ENCODE peak calls at places on chromosomes 13 and 19, in six cellular contexts. Q is aorta; A is right lobe of liver; W is left ventricle myocardium inferior; V is kidney epithelial cell; J is CD4-positive, alpha-beta T cell. U is an unnamed sample. For H3K27me3, the result is how much of the 10 kb centered on the place peaks cover.

GRCh38 chr13:24253520-24254150 is 55.7 kb upstream of the C1QTNF9 start:
- DNase-seq in Q (no peak), A (no peak), W (no peak), V (no peak), J (no peak), U (no peak)

GRCh38 chr19:18764591-18765051 is 26.5 kb downstream of the COMP start:
- DNase-seq in Q (no peak), A (no peak), W (no peak), V (no peak), J (no peak), U (no peak)

GRCh38 chr13:89897681-89898080 is 1449.8 kb upstream of the MIR17HG start:
- DNase-seq in Q (no peak), A (no peak), W (no peak), V (no peak), J (no peak), U (no peak)

GRCh38 chr13:45770886-45771285 is 68.8 kb downstream of the CBY2 start:
- DNase-seq in Q (no peak), A (no peak), W (no peak), V (no peak), J (no peak), U (no peak)

GRCh38 chr13:114146629-114147028 is 14.2 kb upstream of the RASA3 start:
- DNase-seq in Q (peak), A (no peak), W (no peak), V (no peak), J (peak), U (peak)

GRCh38 chr13:50957620-50958019 is 48.0 kb downstream of the RNASEH2B start:
- DNase-seq in Q (no peak), A (no peak), W (no peak), V (no peak), J (no peak), U (no peak)

GRCh38 chr19:40365613-40366401 is 17.3 kb downstream of the PLD3 start:
- DNase-seq in Q (peak), A (peak), W (peak), V (no peak), J (peak), U (peak)

GRCh38 chr19:46659151-46660007 is 1.6 kb downstream of the DACT3 start:
- DNase-seq in Q (peak), A (peak), W (no peak), V (no peak), J (no peak), U (peak)

GRCh38 chr19:5186293-5187050 is 154.1 kb downstream of the PTPRS start:
- DNase-seq in Q (no peak), A (no peak), W (no peak), V (no peak), J (no peak), U (no peak)

GRCh38 chr19:18225702-18226468 is at the start of gene PDE4C:
- DNase-seq in Q (no peak), A (peak), W (peak), V (no peak), J (no peak), U (no peak)

GRCh38 chr13:106488671-106489070 is 46.8 kb downstream of the EFNB2 start:
- DNase-seq in Q (no peak), A (no peak), W (no peak), V (no peak), J (no peak), U (no peak)

GRCh38 chr19:38209671-38210457 is 14.2 kb downstream of the DPF1 start:
- DNase-seq in Q (peak), A (no peak), W (peak), V (no peak), J (no peak), U (peak)

GRCh38 chr19:7705387-7706187 is 3.7 kb upstream of the FCER2 start:
- DNase-seq in Q (no peak), A (peak), W (peak), V (no peak), J (peak), U (no peak)

GRCh38 chr19:4504297-4504701 is 14.0 kb downstream of the PLIN4 start:
- DNase-seq in Q (no peak), A (no peak), W (no peak), V (no peak), J (no peak), U (no peak)

GRCh38 chr19:48745208-48745995 is 1.3 kb downstream of the IZUMO1 start:
- DNase-seq in Q (no peak), A (no peak), W (no peak), V (no peak), J (no peak), U (peak)

GRCh38 chr13:49838989-49839388 is 46.5 kb upstream of the KPNA3 start:
- DNase-seq in Q (no peak), A (no peak), W (no peak), V (no peak), J (no peak), U (no peak)

GRCh38 chr19:29873801-29874575 is 62.2 kb downstream of the CCNE1 start:
- DNase-seq in Q (peak), A (no peak), W (no peak), V (no peak), J (no peak), U (no peak)

GRCh38 chr19:52584686-52585085 is 14.6 kb downstream of the ZNF701 start:
- DNase-seq in Q (no peak), A (no peak), W (no peak), V (no peak), J (no peak), U (no peak)

GRCh38 chr13:95275322-95276118 is 25.7 kb downstream of the ABCC4 start:
- DNase-seq in Q (peak), A (no peak), W (no peak), V (no peak), J (no peak), U (no peak)

GRCh38 chr13:37753776-37754175 is 115.8 kb downstream of the TRPC4 start:
- DNase-seq in Q (no peak), A (no peak), W (no peak), V (peak), J (no peak), U (no peak)

GRCh38 chr13:77171451-77171850 is 144.5 kb upstream of the FBXL3 start:
- DNase-seq in Q (no peak), A (no peak), W (no peak), V (no peak), J (no peak), U (no peak)

GRCh38 chr13:77180011-77180410 is 146.9 kb downstream of the MYCBP2 start:
- DNase-seq in Q (no peak), A (no peak), W (no peak), V (no peak), J (no peak), U (no peak)

GRCh38 chr13:77172650-77173049 is 145.7 kb upstream of the FBXL3 start:
- DNase-seq in Q (no peak), A (no peak), W (no peak), V (no peak), J (no peak), U (no peak)

GRCh38 chr13:77177646-77178045 is 149.2 kb downstream of the MYCBP2 start:
- DNase-seq in Q (no peak), A (no peak), W (no peak), V (no peak), J (no peak), U (no peak)

DNA sequence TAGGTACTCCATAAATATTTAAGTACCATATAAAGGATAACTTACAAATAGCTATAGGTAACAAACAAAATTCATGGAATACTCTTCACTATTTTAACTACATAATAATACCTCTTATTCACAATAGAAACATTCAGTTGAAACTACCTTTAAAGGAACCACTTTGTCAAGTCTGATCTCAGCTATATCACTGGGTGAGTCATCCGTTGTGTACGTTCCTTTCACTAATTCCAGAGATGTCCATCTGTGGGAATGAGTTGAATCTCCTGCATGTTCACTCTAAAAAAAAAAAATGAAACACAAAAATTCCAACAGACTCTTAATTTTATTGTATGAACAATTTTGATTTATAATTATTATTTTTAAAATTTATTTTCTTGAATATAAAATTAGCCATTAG is 149.4 kb upstream of the FBXL3 start:
- DNase-seq in Q (no peak), A (no peak), W (no peak), V (peak), J (no peak), U (no peak)
- H3K27me3 ChIP-seq in Q (under half), A (under half), W (under half), V (under half), J (under half), U (under half)

DNA sequence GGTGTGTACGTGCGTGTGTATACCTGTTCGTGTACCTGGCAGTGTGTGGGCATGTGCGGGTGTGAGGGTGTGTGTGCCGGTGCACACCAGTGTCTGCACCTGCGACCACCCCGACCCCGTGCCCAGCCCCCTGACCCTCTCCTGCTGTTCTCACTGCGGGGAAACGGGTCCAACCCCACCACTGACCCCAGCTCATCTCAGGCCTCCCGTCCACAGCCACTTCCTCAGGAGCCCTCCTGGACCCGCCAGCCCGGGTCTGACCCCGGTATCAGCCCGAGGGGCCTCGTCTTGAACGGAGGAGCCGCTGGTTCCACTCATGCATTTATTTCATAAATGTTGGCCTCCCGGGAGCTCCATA is 23.8 kb upstream of the ONECUT3 start:
- DNase-seq in Q (no peak), A (no peak), W (no peak), V (no peak), J (no peak), U (no peak)
- H3K27me3 ChIP-seq in Q (under half), A (under half), W (half or more), V (under half), J (under half), U (under half)

DNA sequence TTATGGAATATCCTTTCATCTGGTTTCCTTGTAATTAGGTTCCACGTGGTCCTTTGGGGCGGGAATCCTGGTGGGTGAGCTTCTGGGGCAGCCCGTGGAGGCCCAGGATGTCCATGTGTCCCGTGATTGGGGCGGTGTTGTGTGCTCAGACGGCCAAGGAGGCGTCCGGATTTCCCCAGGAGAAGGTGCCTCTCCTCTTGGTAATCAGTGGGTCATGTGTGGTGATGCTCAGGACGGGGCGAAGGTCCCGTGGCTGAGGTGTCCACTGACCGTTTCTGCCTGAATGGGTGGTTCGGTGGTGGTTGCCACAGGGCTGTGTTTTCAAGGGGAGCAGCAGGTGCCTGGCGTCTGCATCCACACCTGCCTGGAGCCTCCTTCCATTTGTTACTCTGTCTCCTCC is 52.2 kb upstream of the F7 start:
- DNase-seq in Q (peak), A (no peak), W (no peak), V (no peak), J (no peak), U (no peak)
- H3K27me3 ChIP-seq in Q (under half), A (under half), W (under half), V (under half), J (under half), U (under half)

DNA sequence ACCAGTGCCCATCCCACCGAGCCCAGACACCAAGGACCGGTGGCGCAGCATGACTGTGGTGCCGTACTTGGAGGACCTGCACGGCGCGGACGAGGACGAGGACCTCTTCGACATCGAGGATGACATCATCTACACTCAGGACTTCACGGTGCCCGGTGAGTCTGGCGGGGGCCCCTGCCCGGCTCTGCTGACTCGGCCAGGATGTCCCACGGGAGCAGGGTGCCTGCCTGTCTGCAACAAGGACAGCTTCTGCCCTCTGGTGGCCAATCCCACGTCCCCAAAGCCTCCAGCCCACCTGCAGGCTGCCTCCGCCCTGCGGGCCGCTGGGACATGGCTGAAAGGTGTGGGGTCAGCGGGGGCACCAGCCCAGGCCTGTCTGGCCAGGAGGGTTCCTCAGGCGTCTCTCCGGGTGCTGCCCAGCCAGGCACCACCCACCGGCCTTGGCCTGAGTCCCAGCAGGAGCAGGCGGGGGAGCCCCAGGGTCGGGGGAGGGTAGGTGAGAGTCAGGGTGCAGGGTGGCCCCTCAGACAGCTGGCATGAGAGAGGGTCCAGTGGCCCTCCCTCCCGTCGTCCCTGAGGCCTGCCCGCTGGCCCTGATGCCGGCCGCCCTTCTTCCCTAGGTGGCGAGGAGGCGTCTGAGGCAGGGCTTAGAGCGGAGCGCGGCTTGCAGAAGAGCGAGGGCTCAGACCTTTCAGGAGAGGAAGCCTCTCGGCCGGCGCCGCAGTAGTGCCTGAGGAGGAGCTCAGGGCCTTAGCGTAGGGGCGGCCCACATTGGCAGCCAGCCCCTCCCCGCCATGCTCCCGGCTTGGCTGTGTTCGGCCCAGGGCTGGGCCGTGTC is 14.6 kb downstream of the CBARP start:
- DNase-seq in Q (peak), A (no peak), W (no peak), V (no peak), J (no peak), U (peak)
- H3K27me3 ChIP-seq in Q (under half), A (under half), W (under half), V (under half), J (under half), U (under half)

U was measured in WERI-Rb-1.